ENCODE peak calls at places on chromosomes 3 and 15, in nine cellular contexts. H is pancreas; Z is CD8-positive, alpha-beta T cell; I is CD8-positive, alpha-beta memory T cell; N is heart left ventricle; R is left ventricle myocardium inferior; A is esophagus muscularis mucosa; F is Peyer's patch; M is aorta. O is an unnamed sample. For H3K27me3, the result is how much of the 10 kb centered on the place peaks cover.

GRCh38 chr15:96158938-96159337 is 171.6 kb upstream of the NR2F2 start:
- DNase-seq in H (no peak), Z (no peak), I (no peak), N (no peak), R (no peak), A (no peak), F (no peak), M (no peak), O (no peak)

GRCh38 chr15:28942046-28942445 is 56.3 kb downstream of the APBA2 start:
- DNase-seq in H (no peak), Z (peak), I (peak), N (no peak), R (no peak), A (no peak), F (peak), M (peak), O (no peak)

GRCh38 chr3:64399205-64399800 is 174.0 kb upstream of the PRICKLE2 start:
- DNase-seq in H (peak), Z (no peak), I (no peak), N (no peak), R (no peak), A (peak), F (no peak), M (no peak), O (peak)

GRCh38 chr3:86914651-86915050 is 76.3 kb downstream of the VGLL3 start:
- DNase-seq in H (no peak), Z (no peak), I (no peak), N (no peak), R (no peak), A (no peak), F (no peak), M (no peak), O (no peak)

GRCh38 chr3:181362378-181362777 is 349.3 kb upstream of the SOX2 start:
- DNase-seq in H (no peak), Z (no peak), I (no peak), N (no peak), R (no peak), A (no peak), F (no peak), M (no peak), O (peak)

GRCh38 chr15:34732430-34732829 is 22.4 kb downstream of the GJD2 start:
- DNase-seq in H (no peak), Z (no peak), I (no peak), N (no peak), R (no peak), A (no peak), F (no peak), M (no peak), O (peak)

GRCh38 chr3:39228496-39228895 is 36.1 kb upstream of the XIRP1 start:
- DNase-seq in H (no peak), Z (no peak), I (no peak), N (no peak), R (no peak), A (no peak), F (no peak), M (no peak), O (no peak)

GRCh38 chr3:60064210-60065178 is 1014.7 kb upstream of the CFAP20DC start:
- DNase-seq in H (no peak), Z (no peak), I (no peak), N (no peak), R (no peak), A (no peak), F (no peak), M (no peak), O (peak)

GRCh38 chr3:156483961-156484787 is 70.7 kb downstream of the SSR3 start:
- DNase-seq in H (no peak), Z (peak), I (peak), N (no peak), R (no peak), A (no peak), F (peak), M (no peak), O (peak)

GRCh38 chr3:190862209-190863118 is at the start of gene GMNC:
- DNase-seq in H (peak), Z (no peak), I (no peak), N (peak), R (peak), A (peak), F (peak), M (peak), O (peak)

GRCh38 chr15:78316211-78317077 is 17.0 kb upstream of the SKIC8 start:
- DNase-seq in H (no peak), Z (no peak), I (no peak), N (peak), R (no peak), A (no peak), F (peak), M (no peak), O (no peak)

GRCh38 chr3:38574411-38575278 is 74.8 kb downstream of the SCN5A start:
- DNase-seq in H (peak), Z (no peak), I (no peak), N (no peak), R (no peak), A (peak), F (peak), M (peak), O (no peak)

GRCh38 chr3:160480931-160481330 is 31.3 kb upstream of the TRIM59 start:
- DNase-seq in H (no peak), Z (no peak), I (no peak), N (no peak), R (no peak), A (no peak), F (no peak), M (no peak), O (peak)

GRCh38 chr3:124107491-124107890 is 115.6 kb upstream of the ROPN1 start:
- DNase-seq in H (no peak), Z (no peak), I (no peak), N (peak), R (no peak), A (no peak), F (no peak), M (no peak), O (no peak)

GRCh38 chr15:66001042-66001441 is 131.8 kb downstream of the RAB11A start:
- DNase-seq in H (no peak), Z (no peak), I (no peak), N (no peak), R (no peak), A (no peak), F (no peak), M (no peak), O (no peak)

GRCh38 chr3:23565376-23565775 is 240.4 kb upstream of the UBE2E1 start:
- DNase-seq in H (no peak), Z (no peak), I (no peak), N (no peak), R (no peak), A (no peak), F (no peak), M (no peak), O (no peak)

GRCh38 chr3:98596902-98597500 is 3.6 kb upstream of the CPOX start:
- DNase-seq in H (no peak), Z (no peak), I (no peak), N (no peak), R (no peak), A (no peak), F (no peak), M (no peak), O (peak)

GRCh38 chr3:72492240-72492639 is 356.0 kb downstream of the SHQ1 start:
- DNase-seq in H (peak), Z (no peak), I (no peak), N (peak), R (peak), A (no peak), F (peak), M (peak), O (peak)

GRCh38 chr3:150830094-150830681 is 67.2 kb upstream of the SIAH2 start:
- DNase-seq in H (no peak), Z (no peak), I (no peak), N (no peak), R (no peak), A (peak), F (no peak), M (no peak), O (no peak)

GRCh38 chr3:45145223-45145622 is 955 bp downstream of the CDCP1 start:
- DNase-seq in H (no peak), Z (no peak), I (no peak), N (no peak), R (no peak), A (no peak), F (no peak), M (no peak), O (peak)

GRCh38 chr15:33448961-33449611 is 138.3 kb downstream of the RYR3 start:
- DNase-seq in H (no peak), Z (no peak), I (no peak), N (no peak), R (no peak), A (no peak), F (no peak), M (no peak), O (peak)
- H3K27ac ChIP-seq in H (no peak), Z (no peak), I (no peak), N (no peak), R (no peak), A (no peak), F (no peak), M (no peak), O (peak)

DNA sequence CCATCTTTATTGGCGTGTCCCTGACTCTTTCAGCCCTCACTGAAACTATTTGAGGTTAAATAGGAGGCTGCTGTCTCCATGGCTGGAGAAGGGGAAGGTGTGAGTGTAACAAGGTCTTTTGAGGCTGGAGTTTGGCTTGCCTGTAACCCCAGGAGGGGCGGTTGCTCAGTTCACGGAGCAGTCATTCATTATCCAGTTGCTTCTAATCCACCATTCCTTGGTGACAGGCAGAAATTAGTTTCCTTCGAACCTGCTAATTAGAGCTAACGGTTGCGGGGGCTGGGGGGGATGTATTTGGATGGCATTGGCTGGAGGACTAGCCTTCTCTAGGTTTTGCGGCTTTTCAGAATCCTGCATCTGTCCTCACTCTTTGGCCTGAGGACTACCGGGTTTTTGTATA is 18.4 kb downstream of the FGD5 start:
- DNase-seq in H (no peak), Z (no peak), I (no peak), N (no peak), R (no peak), A (no peak), F (no peak), M (no peak), O (no peak)
- H3K27me3 ChIP-seq in H (under half), Z (under half), I (under half), N (under half), R (under half), A (under half), F (under half), M (under half), O (under half)

DNA sequence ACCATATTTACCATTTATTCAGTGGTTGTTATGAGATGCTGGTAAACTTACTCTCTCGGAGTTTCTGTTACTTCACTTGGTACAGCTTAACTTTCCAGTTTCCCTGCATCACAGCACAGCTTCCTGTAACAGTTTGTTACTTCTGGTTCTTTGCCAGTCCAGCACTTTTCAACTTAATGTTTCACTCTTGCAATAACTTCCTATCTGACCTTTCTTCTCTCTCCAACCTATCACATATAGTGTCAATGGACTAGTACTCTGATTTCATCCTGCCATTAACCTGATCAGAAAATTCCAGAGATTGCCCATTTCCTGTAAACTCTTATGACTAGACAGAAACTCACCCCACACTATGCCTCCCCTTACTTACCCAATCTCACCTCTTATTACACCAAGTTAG is 3.9 kb upstream of the ATP11B start:
- DNase-seq in H (no peak), Z (no peak), I (no peak), N (no peak), R (no peak), A (no peak), F (no peak), M (no peak), O (peak)
- H3K27ac ChIP-seq in H (no peak), Z (no peak), I (no peak), N (no peak), R (no peak), A (no peak), F (no peak), M (no peak), O (no peak)

GRCh38 chr3:17494117-17494809 is 248.2 kb downstream of the TBC1D5 start:
- DNase-seq in H (no peak), Z (no peak), I (no peak), N (no peak), R (no peak), A (no peak), F (no peak), M (peak), O (no peak)
- H3K27me3 ChIP-seq in H (under half), Z (under half), I (under half), N (under half), R (under half), A (under half), F (under half), M (under half), O (under half)

DNA sequence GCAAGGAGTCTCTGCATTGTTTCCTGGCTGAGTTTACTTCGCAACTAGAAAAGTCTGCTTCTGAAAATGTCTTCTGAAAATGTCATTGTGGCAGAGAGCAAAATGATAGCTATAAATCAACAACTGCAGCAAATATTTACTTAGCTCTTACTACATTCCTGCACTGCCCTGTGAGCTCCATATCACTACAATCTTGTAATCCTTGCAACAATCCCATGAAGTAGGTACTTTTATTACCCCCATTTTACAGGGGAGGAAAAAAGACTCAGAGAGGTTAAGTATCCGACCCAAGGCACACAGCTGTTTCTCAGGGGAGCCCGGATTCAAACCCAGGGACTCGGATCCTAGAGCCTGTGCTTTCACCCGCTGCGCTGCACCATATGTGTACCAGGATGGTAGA is 34.2 kb upstream of the SPTBN5 start:
- DNase-seq in H (no peak), Z (no peak), I (no peak), N (no peak), R (no peak), A (no peak), F (no peak), M (no peak), O (no peak)
- H3K27ac ChIP-seq in H (peak), Z (no peak), I (no peak), N (peak), R (peak), A (no peak), F (peak), M (no peak), O (no peak)